ENCODE peak calls at places on chromosomes 11 and 22, in nine cellular contexts. One of them, this sample, is unnamed.

GRCh38 chr11:33413296-33413695 is 156.1 kb downstream of the HIPK3 start:
- DNase-seq in AG09319: no peak
- DNase-seq in hypothalamus: no peak
- DNase-seq in frontal cortex: no peak
- DNase-seq in GM12865: no peak
- DNase-seq in iPS DF 6.9: no peak
- DNase-seq in SJSA1: no peak
- DNase-seq in GOT3: no peak
- DNase-seq in fibroblast of lung: peak
- DNase-seq in this sample: no peak

GRCh38 chr22:27416553-27417427 is 384.8 kb downstream of the MN1 start:
- DNase-seq in frontal cortex: no peak
- DNase-seq in SJSA1: peak
- DNase-seq in GM12865: no peak
- DNase-seq in iPS DF 6.9: peak
- DNase-seq in AG09319: peak
- DNase-seq in hypothalamus: no peak
- DNase-seq in fibroblast of lung: peak
- DNase-seq in GOT3: peak
- DNase-seq in this sample: peak

GRCh38 chr11:8963569-8964323 is 496 bp downstream of the TMEM9B start:
- DNase-seq in GM12865: peak
- DNase-seq in hypothalamus: no peak
- DNase-seq in frontal cortex: no peak
- DNase-seq in AG09319: no peak
- DNase-seq in GOT3: no peak
- DNase-seq in fibroblast of lung: peak
- DNase-seq in SJSA1: peak
- DNase-seq in iPS DF 6.9: peak
- DNase-seq in this sample: peak

GRCh38 chr11:126585388-126586302 is 230.2 kb downstream of the ST3GAL4 start:
- DNase-seq in fibroblast of lung: peak
- DNase-seq in hypothalamus: no peak
- DNase-seq in GM12865: no peak
- DNase-seq in AG09319: peak
- DNase-seq in iPS DF 6.9: no peak
- DNase-seq in GOT3: no peak
- DNase-seq in SJSA1: peak
- DNase-seq in frontal cortex: no peak
- DNase-seq in this sample: peak

GRCh38 chr11:1033016-1033798 is 3.3 kb downstream of the MUC6 start:
- DNase-seq in GOT3: no peak
- DNase-seq in hypothalamus: no peak
- DNase-seq in iPS DF 6.9: no peak
- DNase-seq in GM12865: no peak
- DNase-seq in SJSA1: no peak
- DNase-seq in AG09319: no peak
- DNase-seq in fibroblast of lung: no peak
- DNase-seq in frontal cortex: no peak
- DNase-seq in this sample: no peak

GRCh38 chr22:21694795-21695431 is 29.1 kb downstream of the PPIL2 start:
- DNase-seq in iPS DF 6.9: no peak
- DNase-seq in fibroblast of lung: no peak
- DNase-seq in AG09319: no peak
- DNase-seq in frontal cortex: no peak
- DNase-seq in GM12865: no peak
- DNase-seq in GOT3: no peak
- DNase-seq in hypothalamus: no peak
- DNase-seq in SJSA1: no peak
- DNase-seq in this sample: no peak

GRCh38 chr11:75214843-75215242 is 25.7 kb upstream of the TPBGL start:
- DNase-seq in SJSA1: no peak
- DNase-seq in AG09319: no peak
- DNase-seq in iPS DF 6.9: no peak
- DNase-seq in fibroblast of lung: no peak
- DNase-seq in frontal cortex: no peak
- DNase-seq in hypothalamus: no peak
- DNase-seq in GOT3: no peak
- DNase-seq in GM12865: no peak
- DNase-seq in this sample: no peak

GRCh38 chr11:116515666-116516184 is 257.1 kb downstream of the BUD13 start:
- DNase-seq in GM12865: no peak
- DNase-seq in frontal cortex: no peak
- DNase-seq in AG09319: no peak
- DNase-seq in fibroblast of lung: no peak
- DNase-seq in SJSA1: no peak
- DNase-seq in iPS DF 6.9: no peak
- DNase-seq in GOT3: no peak
- DNase-seq in hypothalamus: no peak
- DNase-seq in this sample: no peak

GRCh38 chr11:112965601-112966125 is 4.4 kb downstream of the NCAM1 start:
- DNase-seq in hypothalamus: no peak
- DNase-seq in GM12865: no peak
- DNase-seq in GOT3: no peak
- DNase-seq in fibroblast of lung: no peak
- DNase-seq in AG09319: no peak
- DNase-seq in frontal cortex: no peak
- DNase-seq in iPS DF 6.9: no peak
- DNase-seq in SJSA1: no peak
- DNase-seq in this sample: no peak

GRCh38 chr11:5923427-5923776 is 18.6 kb upstream of the OR56A3 start:
- DNase-seq in AG09319: no peak
- DNase-seq in GM12865: no peak
- DNase-seq in hypothalamus: no peak
- DNase-seq in SJSA1: no peak
- DNase-seq in GOT3: no peak
- DNase-seq in frontal cortex: no peak
- DNase-seq in iPS DF 6.9: no peak
- DNase-seq in fibroblast of lung: no peak
- DNase-seq in this sample: no peak

GRCh38 chr11:94787798-94788197 is 19.6 kb downstream of the AMOTL1 start:
- DNase-seq in iPS DF 6.9: no peak
- DNase-seq in SJSA1: no peak
- DNase-seq in frontal cortex: no peak
- DNase-seq in GOT3: no peak
- DNase-seq in AG09319: no peak
- DNase-seq in fibroblast of lung: no peak
- DNase-seq in GM12865: no peak
- DNase-seq in hypothalamus: no peak
- DNase-seq in this sample: no peak

GRCh38 chr11:33685061-33685460 is 15.6 kb downstream of the C11orf91 start:
- DNase-seq in GOT3: no peak
- DNase-seq in AG09319: no peak
- DNase-seq in iPS DF 6.9: no peak
- DNase-seq in hypothalamus: no peak
- DNase-seq in fibroblast of lung: no peak
- DNase-seq in GM12865: no peak
- DNase-seq in frontal cortex: no peak
- DNase-seq in SJSA1: no peak
- DNase-seq in this sample: no peak

GRCh38 chr11:69950120-69950519 is 128.0 kb upstream of the ANO1 start:
- DNase-seq in SJSA1: no peak
- DNase-seq in GM12865: peak
- DNase-seq in GOT3: no peak
- DNase-seq in frontal cortex: no peak
- DNase-seq in AG09319: no peak
- DNase-seq in fibroblast of lung: no peak
- DNase-seq in iPS DF 6.9: peak
- DNase-seq in hypothalamus: no peak
- DNase-seq in this sample: no peak

GRCh38 chr22:37804886-37805857 is 2.6 kb upstream of the GCAT start:
- DNase-seq in AG09319: peak
- DNase-seq in GM12865: peak
- DNase-seq in iPS DF 6.9: no peak
- DNase-seq in fibroblast of lung: peak
- DNase-seq in GOT3: no peak
- DNase-seq in frontal cortex: peak
- DNase-seq in hypothalamus: peak
- DNase-seq in SJSA1: peak
- DNase-seq in this sample: no peak

GRCh38 chr11:47848636-47849155 is 546 bp upstream of the NUP160 start:
- DNase-seq in frontal cortex: no peak
- DNase-seq in hypothalamus: no peak
- DNase-seq in SJSA1: no peak
- DNase-seq in GM12865: no peak
- DNase-seq in AG09319: no peak
- DNase-seq in iPS DF 6.9: peak
- DNase-seq in fibroblast of lung: no peak
- DNase-seq in GOT3: no peak
- DNase-seq in this sample: no peak

GRCh38 chr22:42581762-42582716 is 28.3 kb downstream of the SERHL2 start:
- DNase-seq in fibroblast of lung: peak
- DNase-seq in GM12865: peak
- DNase-seq in GOT3: peak
- DNase-seq in SJSA1: peak
- DNase-seq in iPS DF 6.9: peak
- DNase-seq in hypothalamus: peak
- DNase-seq in frontal cortex: peak
- DNase-seq in AG09319: peak
- DNase-seq in this sample: peak

GRCh38 chr22:38952382-38952993 is 4.9 kb upstream of the APOBEC3A start:
- DNase-seq in GOT3: no peak
- DNase-seq in SJSA1: no peak
- DNase-seq in GM12865: no peak
- DNase-seq in frontal cortex: no peak
- DNase-seq in AG09319: no peak
- DNase-seq in fibroblast of lung: no peak
- DNase-seq in hypothalamus: no peak
- DNase-seq in iPS DF 6.9: no peak
- DNase-seq in this sample: no peak